ENCODE peak calls at places on chromosomes 5 and 9, in ten cellular contexts. One of them, this sample, is unnamed.

GRCh38 chr5:67156976-67157583 is 39.5 kb downstream of the CD180 start:
- DNase-seq in germinal center: peak
- DNase-seq in AG04449: no peak
- DNase-seq in NCI-H345: peak
- DNase-seq in NCI-H774: no peak
- DNase-seq in ELF-1: peak
- DNase-seq in epithelial cell of esophagus: peak
- DNase-seq in stimulated activated naive CD4-positive, alpha-beta T cell: peak
- DNase-seq in GOT3: no peak
- DNase-seq in T-helper 9 cell: peak
- DNase-seq in this sample: peak

GRCh38 chr9:130041648-130042405 is 1.2 kb downstream of the FNBP1 start:
- DNase-seq in GOT3: no peak
- DNase-seq in AG04449: no peak
- DNase-seq in ELF-1: peak
- DNase-seq in stimulated activated naive CD4-positive, alpha-beta T cell: no peak
- DNase-seq in NCI-H774: no peak
- DNase-seq in germinal center: no peak
- DNase-seq in T-helper 9 cell: no peak
- DNase-seq in epithelial cell of esophagus: peak
- DNase-seq in NCI-H345: no peak
- DNase-seq in this sample: no peak

GRCh38 chr9:126674365-126675146 is 60.8 kb downstream of the LMX1B start:
- DNase-seq in T-helper 9 cell: no peak
- DNase-seq in NCI-H774: no peak
- DNase-seq in AG04449: no peak
- DNase-seq in epithelial cell of esophagus: no peak
- DNase-seq in NCI-H345: no peak
- DNase-seq in ELF-1: no peak
- DNase-seq in GOT3: no peak
- DNase-seq in stimulated activated naive CD4-positive, alpha-beta T cell: no peak
- DNase-seq in germinal center: no peak
- DNase-seq in this sample: no peak

GRCh38 chr9:129135476-129135875 is 24.3 kb downstream of the PTPA start:
- DNase-seq in germinal center: no peak
- DNase-seq in GOT3: no peak
- DNase-seq in NCI-H774: no peak
- DNase-seq in NCI-H345: no peak
- DNase-seq in stimulated activated naive CD4-positive, alpha-beta T cell: no peak
- DNase-seq in AG04449: no peak
- DNase-seq in ELF-1: no peak
- DNase-seq in T-helper 9 cell: no peak
- DNase-seq in epithelial cell of esophagus: no peak
- DNase-seq in this sample: no peak

GRCh38 chr5:32274548-32275420 is 38.0 kb downstream of the MTMR12 start:
- DNase-seq in ELF-1: no peak
- DNase-seq in AG04449: no peak
- DNase-seq in NCI-H345: no peak
- DNase-seq in epithelial cell of esophagus: no peak
- DNase-seq in T-helper 9 cell: no peak
- DNase-seq in germinal center: no peak
- DNase-seq in stimulated activated naive CD4-positive, alpha-beta T cell: no peak
- DNase-seq in NCI-H774: no peak
- DNase-seq in GOT3: no peak
- DNase-seq in this sample: no peak

GRCh38 chr5:32916648-32917047 is 205.5 kb downstream of the NPR3 start:
- DNase-seq in NCI-H774: no peak
- DNase-seq in GOT3: no peak
- DNase-seq in epithelial cell of esophagus: peak
- DNase-seq in ELF-1: peak
- DNase-seq in AG04449: no peak
- DNase-seq in stimulated activated naive CD4-positive, alpha-beta T cell: no peak
- DNase-seq in germinal center: no peak
- DNase-seq in T-helper 9 cell: no peak
- DNase-seq in NCI-H345: no peak
- DNase-seq in this sample: peak

GRCh38 chr5:12016149-12016740 is 112.0 kb upstream of the CTNND2 start:
- DNase-seq in germinal center: no peak
- DNase-seq in AG04449: no peak
- DNase-seq in GOT3: no peak
- DNase-seq in stimulated activated naive CD4-positive, alpha-beta T cell: no peak
- DNase-seq in NCI-H774: no peak
- DNase-seq in epithelial cell of esophagus: peak
- DNase-seq in NCI-H345: no peak
- DNase-seq in T-helper 9 cell: no peak
- DNase-seq in ELF-1: peak
- DNase-seq in this sample: no peak

GRCh38 chr9:78707481-78707977 is 410.6 kb downstream of the PSAT1 start:
- DNase-seq in ELF-1: no peak
- DNase-seq in stimulated activated naive CD4-positive, alpha-beta T cell: no peak
- DNase-seq in germinal center: peak
- DNase-seq in T-helper 9 cell: no peak
- DNase-seq in AG04449: peak
- DNase-seq in epithelial cell of esophagus: no peak
- DNase-seq in NCI-H345: no peak
- DNase-seq in GOT3: no peak
- DNase-seq in NCI-H774: no peak
- DNase-seq in this sample: peak

GRCh38 chr5:165881259-165881658 is 2375.8 kb downstream of the MAT2B start:
- DNase-seq in ELF-1: no peak
- DNase-seq in NCI-H345: no peak
- DNase-seq in germinal center: no peak
- DNase-seq in NCI-H774: no peak
- DNase-seq in GOT3: no peak
- DNase-seq in AG04449: no peak
- DNase-seq in T-helper 9 cell: no peak
- DNase-seq in stimulated activated naive CD4-positive, alpha-beta T cell: no peak
- DNase-seq in epithelial cell of esophagus: no peak
- DNase-seq in this sample: no peak

GRCh38 chr5:166768536-166768935 is 1522.9 kb upstream of the WWC1 start:
- DNase-seq in GOT3: no peak
- DNase-seq in stimulated activated naive CD4-positive, alpha-beta T cell: no peak
- DNase-seq in germinal center: no peak
- DNase-seq in NCI-H774: no peak
- DNase-seq in AG04449: no peak
- DNase-seq in epithelial cell of esophagus: peak
- DNase-seq in T-helper 9 cell: no peak
- DNase-seq in NCI-H345: no peak
- DNase-seq in ELF-1: no peak
- DNase-seq in this sample: no peak

GRCh38 chr9:27341545-27342294 is 44.8 kb upstream of the EQTN start:
- DNase-seq in stimulated activated naive CD4-positive, alpha-beta T cell: no peak
- DNase-seq in NCI-H774: no peak
- DNase-seq in T-helper 9 cell: no peak
- DNase-seq in GOT3: no peak
- DNase-seq in ELF-1: no peak
- DNase-seq in NCI-H345: no peak
- DNase-seq in epithelial cell of esophagus: no peak
- DNase-seq in AG04449: no peak
- DNase-seq in germinal center: no peak
- DNase-seq in this sample: no peak

GRCh38 chr5:21672911-21673310 is 1180.2 kb downstream of the CDH12 start:
- DNase-seq in AG04449: no peak
- DNase-seq in NCI-H345: no peak
- DNase-seq in ELF-1: no peak
- DNase-seq in germinal center: no peak
- DNase-seq in epithelial cell of esophagus: no peak
- DNase-seq in T-helper 9 cell: no peak
- DNase-seq in stimulated activated naive CD4-positive, alpha-beta T cell: no peak
- DNase-seq in NCI-H774: no peak
- DNase-seq in GOT3: no peak
- DNase-seq in this sample: no peak

GRCh38 chr5:179805070-179805528 is 1.6 kb downstream of the MGAT4B start:
- DNase-seq in NCI-H774: no peak
- DNase-seq in germinal center: no peak
- DNase-seq in ELF-1: no peak
- DNase-seq in stimulated activated naive CD4-positive, alpha-beta T cell: no peak
- DNase-seq in NCI-H345: no peak
- DNase-seq in epithelial cell of esophagus: no peak
- DNase-seq in T-helper 9 cell: no peak
- DNase-seq in GOT3: no peak
- DNase-seq in AG04449: no peak
- DNase-seq in this sample: no peak

GRCh38 chr5:105807251-105807650 is 1863.5 kb downstream of the EFNA5 start:
- DNase-seq in NCI-H345: no peak
- DNase-seq in stimulated activated naive CD4-positive, alpha-beta T cell: no peak
- DNase-seq in AG04449: peak
- DNase-seq in epithelial cell of esophagus: no peak
- DNase-seq in GOT3: no peak
- DNase-seq in NCI-H774: no peak
- DNase-seq in ELF-1: no peak
- DNase-seq in T-helper 9 cell: no peak
- DNase-seq in germinal center: no peak
- DNase-seq in this sample: no peak

GRCh38 chr5:166240705-166241104 is 2050.7 kb upstream of the WWC1 start:
- DNase-seq in T-helper 9 cell: no peak
- DNase-seq in NCI-H345: no peak
- DNase-seq in germinal center: no peak
- DNase-seq in ELF-1: no peak
- DNase-seq in epithelial cell of esophagus: no peak
- DNase-seq in stimulated activated naive CD4-positive, alpha-beta T cell: no peak
- DNase-seq in AG04449: no peak
- DNase-seq in NCI-H774: no peak
- DNase-seq in GOT3: no peak
- DNase-seq in this sample: no peak

GRCh38 chr9:81372628-81373191 is 316.6 kb downstream of the TLE1 start:
- DNase-seq in stimulated activated naive CD4-positive, alpha-beta T cell: no peak
- DNase-seq in ELF-1: no peak
- DNase-seq in AG04449: no peak
- DNase-seq in GOT3: no peak
- DNase-seq in NCI-H774: no peak
- DNase-seq in germinal center: no peak
- DNase-seq in NCI-H345: no peak
- DNase-seq in epithelial cell of esophagus: no peak
- DNase-seq in T-helper 9 cell: no peak
- DNase-seq in this sample: no peak

GRCh38 chr9:81529556-81530193 is 159.7 kb downstream of the TLE1 start:
- DNase-seq in NCI-H774: no peak
- DNase-seq in germinal center: no peak
- DNase-seq in GOT3: no peak
- DNase-seq in ELF-1: peak
- DNase-seq in T-helper 9 cell: no peak
- DNase-seq in NCI-H345: no peak
- DNase-seq in AG04449: no peak
- DNase-seq in stimulated activated naive CD4-positive, alpha-beta T cell: no peak
- DNase-seq in epithelial cell of esophagus: peak
- DNase-seq in this sample: no peak

GRCh38 chr9:16386579-16387077 is 483.8 kb downstream of the BNC2 start:
- DNase-seq in NCI-H345: no peak
- DNase-seq in T-helper 9 cell: no peak
- DNase-seq in GOT3: no peak
- DNase-seq in NCI-H774: no peak
- DNase-seq in epithelial cell of esophagus: no peak
- DNase-seq in ELF-1: no peak
- DNase-seq in germinal center: no peak
- DNase-seq in stimulated activated naive CD4-positive, alpha-beta T cell: no peak
- DNase-seq in AG04449: no peak
- DNase-seq in this sample: no peak

GRCh38 chr9:137305788-137306545 is 3.9 kb upstream of the NRARP start:
- DNase-seq in epithelial cell of esophagus: no peak
- DNase-seq in ELF-1: no peak
- DNase-seq in NCI-H345: no peak
- DNase-seq in NCI-H774: no peak
- DNase-seq in GOT3: no peak
- DNase-seq in germinal center: no peak
- DNase-seq in T-helper 9 cell: no peak
- DNase-seq in AG04449: no peak
- DNase-seq in stimulated activated naive CD4-positive, alpha-beta T cell: no peak
- DNase-seq in this sample: no peak

GRCh38 chr5:132498152-132498551 is 7.6 kb upstream of the IRF1 start:
- DNase-seq in stimulated activated naive CD4-positive, alpha-beta T cell: no peak
- DNase-seq in NCI-H345: no peak
- DNase-seq in ELF-1: no peak
- DNase-seq in GOT3: peak
- DNase-seq in NCI-H774: no peak
- DNase-seq in germinal center: no peak
- DNase-seq in T-helper 9 cell: no peak
- DNase-seq in epithelial cell of esophagus: peak
- DNase-seq in AG04449: no peak
- DNase-seq in this sample: peak

GRCh38 chr5:73812457-73812856 is 186.5 kb downstream of the ARHGEF28 start:
- DNase-seq in T-helper 9 cell: no peak
- DNase-seq in ELF-1: no peak
- DNase-seq in NCI-H345: no peak
- DNase-seq in NCI-H774: no peak
- DNase-seq in germinal center: no peak
- DNase-seq in epithelial cell of esophagus: no peak
- DNase-seq in GOT3: no peak
- DNase-seq in stimulated activated naive CD4-positive, alpha-beta T cell: no peak
- DNase-seq in AG04449: no peak
- DNase-seq in this sample: no peak

GRCh38 chr9:12680757-12681156 is 12.4 kb upstream of the TYRP1 start:
- DNase-seq in stimulated activated naive CD4-positive, alpha-beta T cell: no peak
- DNase-seq in T-helper 9 cell: no peak
- DNase-seq in ELF-1: no peak
- DNase-seq in GOT3: no peak
- DNase-seq in NCI-H774: no peak
- DNase-seq in AG04449: no peak
- DNase-seq in germinal center: no peak
- DNase-seq in epithelial cell of esophagus: no peak
- DNase-seq in NCI-H345: no peak
- DNase-seq in this sample: no peak

GRCh38 chr5:174306345-174307030 is 261.0 kb downstream of the NSG2 start:
- DNase-seq in NCI-H345: no peak
- DNase-seq in GOT3: no peak
- DNase-seq in AG04449: no peak
- DNase-seq in epithelial cell of esophagus: no peak
- DNase-seq in NCI-H774: no peak
- DNase-seq in T-helper 9 cell: no peak
- DNase-seq in ELF-1: peak
- DNase-seq in stimulated activated naive CD4-positive, alpha-beta T cell: no peak
- DNase-seq in germinal center: no peak
- DNase-seq in this sample: no peak

GRCh38 chr9:6000955-6001354 is 14.5 kb downstream of the RANBP6 start:
- DNase-seq in epithelial cell of esophagus: no peak
- DNase-seq in germinal center: no peak
- DNase-seq in stimulated activated naive CD4-positive, alpha-beta T cell: no peak
- DNase-seq in NCI-H774: no peak
- DNase-seq in T-helper 9 cell: no peak
- DNase-seq in ELF-1: no peak
- DNase-seq in AG04449: no peak
- DNase-seq in GOT3: no peak
- DNase-seq in NCI-H345: no peak
- DNase-seq in this sample: no peak

GRCh38 chr5:73822989-73823339 is 197.0 kb downstream of the ARHGEF28 start:
- DNase-seq in T-helper 9 cell: no peak
- DNase-seq in germinal center: no peak
- DNase-seq in ELF-1: no peak
- DNase-seq in stimulated activated naive CD4-positive, alpha-beta T cell: no peak
- DNase-seq in GOT3: no peak
- DNase-seq in epithelial cell of esophagus: peak
- DNase-seq in NCI-H345: no peak
- DNase-seq in AG04449: no peak
- DNase-seq in NCI-H774: peak
- DNase-seq in this sample: no peak

GRCh38 chr9:97510797-97511761 is 9.6 kb downstream of the TMOD1 start:
- DNase-seq in T-helper 9 cell: no peak
- DNase-seq in stimulated activated naive CD4-positive, alpha-beta T cell: no peak
- DNase-seq in GOT3: no peak
- DNase-seq in epithelial cell of esophagus: peak
- DNase-seq in ELF-1: no peak
- DNase-seq in NCI-H345: peak
- DNase-seq in AG04449: peak
- DNase-seq in germinal center: no peak
- DNase-seq in NCI-H774: peak
- DNase-seq in this sample: no peak

GRCh38 chr5:111983459-111983858 is 226.5 kb upstream of the NREP start:
- DNase-seq in AG04449: no peak
- DNase-seq in GOT3: no peak
- DNase-seq in ELF-1: no peak
- DNase-seq in NCI-H345: no peak
- DNase-seq in T-helper 9 cell: no peak
- DNase-seq in germinal center: no peak
- DNase-seq in NCI-H774: no peak
- DNase-seq in stimulated activated naive CD4-positive, alpha-beta T cell: no peak
- DNase-seq in epithelial cell of esophagus: no peak
- DNase-seq in this sample: no peak

GRCh38 chr9:87270241-87271234 is 227.1 kb upstream of the DAPK1 start:
- DNase-seq in GOT3: no peak
- DNase-seq in germinal center: no peak
- DNase-seq in ELF-1: no peak
- DNase-seq in NCI-H345: no peak
- DNase-seq in AG04449: no peak
- DNase-seq in NCI-H774: no peak
- DNase-seq in stimulated activated naive CD4-positive, alpha-beta T cell: no peak
- DNase-seq in T-helper 9 cell: no peak
- DNase-seq in epithelial cell of esophagus: no peak
- DNase-seq in this sample: no peak

This sample was measured in HS-5.